ENCODE peak calls at places on chromosomes 3 and 15, in five cellular contexts. One of them, this sample, is unnamed.

GRCh38 chr3:76470285-76470684 is 569.6 kb upstream of the ROBO2 start:
- DNase-seq in Right ventricle myocardium superior: no peak
- DNase-seq in NCI-H1105: no peak
- DNase-seq in T-helper 2 cell: no peak
- DNase-seq in HFFc6: no peak
- DNase-seq in this sample: no peak

GRCh38 chr3:82143661-82144405 is 382.4 kb upstream of the GBE1 start:
- DNase-seq in Right ventricle myocardium superior: no peak
- DNase-seq in NCI-H1105: no peak
- DNase-seq in T-helper 2 cell: no peak
- DNase-seq in HFFc6: no peak
- DNase-seq in this sample: no peak

GRCh38 chr15:60326824-60327654 is 70.7 kb downstream of the ANXA2 start:
- DNase-seq in Right ventricle myocardium superior: no peak
- DNase-seq in NCI-H1105: peak
- DNase-seq in T-helper 2 cell: no peak
- DNase-seq in HFFc6: peak
- DNase-seq in this sample: peak

GRCh38 chr3:165459111-165459510 is 262.9 kb upstream of the SLITRK3 start:
- DNase-seq in Right ventricle myocardium superior: no peak
- DNase-seq in NCI-H1105: no peak
- DNase-seq in T-helper 2 cell: no peak
- DNase-seq in HFFc6: no peak
- DNase-seq in this sample: no peak

GRCh38 chr3:112582242-112582874 is 20.5 kb downstream of the SLC35A5 start:
- DNase-seq in Right ventricle myocardium superior: no peak
- DNase-seq in NCI-H1105: peak
- DNase-seq in T-helper 2 cell: no peak
- DNase-seq in HFFc6: peak
- DNase-seq in this sample: no peak

GRCh38 chr15:40992241-40992741 is 39.0 kb downstream of the CHAC1 start:
- DNase-seq in Right ventricle myocardium superior: no peak
- DNase-seq in NCI-H1105: no peak
- DNase-seq in T-helper 2 cell: no peak
- DNase-seq in HFFc6: peak
- DNase-seq in this sample: no peak

GRCh38 chr3:47803478-47804025 is 614 bp downstream of the DHX30 start:
- DNase-seq in Right ventricle myocardium superior: no peak
- DNase-seq in NCI-H1105: no peak
- DNase-seq in T-helper 2 cell: no peak
- DNase-seq in HFFc6: no peak
- DNase-seq in this sample: no peak

GRCh38 chr3:187616307-187616939 is 53.8 kb downstream of the SST start:
- DNase-seq in Right ventricle myocardium superior: no peak
- DNase-seq in NCI-H1105: peak
- DNase-seq in T-helper 2 cell: peak
- DNase-seq in HFFc6: peak
- DNase-seq in this sample: no peak

This sample was measured in NCI-H1436 treated with DMSO at 0.1 percent for 48 hours.